ENCODE peak calls at places on chromosomes 2 and 18, in seven cellular contexts. D, K, O, V, H, C and I are unnamed samples.

GRCh38 chr2:238166391-238167343 is 7.9 kb downstream of the ERFE start:
- DNase-seq in V (no peak), C (peak), O (no peak), K (no peak), D (no peak), H (no peak), I (no peak)

GRCh38 chr2:238581126-238581525 is 154.4 kb downstream of the ASB1 start:
- DNase-seq in H (no peak), K (no peak), V (no peak), O (no peak), D (no peak), C (no peak), I (no peak)

GRCh38 chr2:84214455-84214854 is 244.6 kb downstream of the SUCLG1 start:
- DNase-seq in H (no peak), V (no peak), D (no peak), C (no peak), O (no peak), K (no peak), I (no peak)

GRCh38 chr2:173161040-173161439 is 85.4 kb downstream of the MAP3K20 start:
- DNase-seq in D (no peak), C (no peak), K (no peak), V (no peak), O (no peak), H (no peak), I (no peak)

GRCh38 chr2:62461707-62462106 is 44.3 kb downstream of the TMEM17 start:
- DNase-seq in D (no peak), O (no peak), K (peak), V (no peak), H (no peak), C (no peak), I (no peak)

GRCh38 chr2:18630101-18630500 is 40.7 kb upstream of the NT5C1B start:
- DNase-seq in V (no peak), C (no peak), D (no peak), H (no peak), O (no peak), K (no peak), I (no peak)

GRCh38 chr2:65103013-65103720 is 26.7 kb downstream of the RAB1A start:
- DNase-seq in K (no peak), C (no peak), O (no peak), H (no peak), D (no peak), V (no peak), I (no peak)

GRCh38 chr2:177906041-177906718 is 166.4 kb downstream of the PDE11A start:
- DNase-seq in H (no peak), D (peak), C (peak), O (peak), K (peak), V (peak), I (no peak)

GRCh38 chr2:43086451-43087221 is 139.8 kb downstream of the ZFP36L2 start:
- DNase-seq in H (peak), D (no peak), C (no peak), V (no peak), O (no peak), K (no peak), I (no peak)

GRCh38 chr18:48479531-48479930 is 59.3 kb upstream of the CTIF start:
- DNase-seq in O (no peak), C (no peak), H (no peak), K (no peak), V (no peak), D (no peak), I (no peak)

GRCh38 chr2:32135409-32135808 is 30.3 kb upstream of the SLC30A6 start:
- DNase-seq in C (peak), V (no peak), H (no peak), O (no peak), K (no peak), D (no peak), I (no peak)

GRCh38 chr18:5146093-5146492 is 51.0 kb downstream of the AKAIN1 start:
- DNase-seq in D (no peak), V (no peak), O (no peak), C (no peak), K (no peak), H (no peak), I (no peak)

GRCh38 chr2:234911271-234911670 is 40.5 kb upstream of the SH3BP4 start:
- DNase-seq in K (no peak), C (no peak), V (no peak), D (no peak), H (peak), O (no peak), I (no peak)

GRCh38 chr18:57211776-57212175 is 64.9 kb downstream of the BOD1L2 start:
- DNase-seq in V (no peak), O (no peak), C (no peak), H (no peak), K (no peak), D (no peak), I (no peak)

GRCh38 chr2:225223301-225223700 is 176.2 kb upstream of the NYAP2 start:
- DNase-seq in D (no peak), O (no peak), K (no peak), V (no peak), H (no peak), C (no peak), I (no peak)

GRCh38 chr2:152061383-152061782 is 37.5 kb downstream of the CACNB4 start:
- DNase-seq in V (no peak), K (no peak), C (no peak), D (no peak), H (no peak), O (no peak), I (no peak)

GRCh38 chr18:61896767-61897166 is 4.0 kb upstream of the RNF152 start:
- DNase-seq in C (no peak), D (no peak), O (no peak), H (peak), V (no peak), K (peak), I (no peak)

GRCh38 chr2:238703436-238703835 is 144.4 kb upstream of the TWIST2 start:
- DNase-seq in H (peak), C (no peak), K (no peak), V (peak), O (no peak), D (no peak), I (no peak)

GRCh38 chr2:46239847-46240181 is 57.4 kb upstream of the EPAS1 start:
- DNase-seq in C (peak), D (no peak), K (no peak), V (no peak), H (no peak), O (peak), I (no peak)

GRCh38 chr2:124836415-124836814 is 811.3 kb downstream of the CNTNAP5 start:
- DNase-seq in C (no peak), D (no peak), H (no peak), O (no peak), V (no peak), K (no peak), I (no peak)

GRCh38 chr2:83742117-83742782 is 716.8 kb downstream of the SUCLG1 start:
- DNase-seq in K (no peak), D (no peak), C (no peak), O (no peak), H (peak), V (no peak), I (no peak)

GRCh38 chr2:229921101-229921891 is 513 bp downstream of the TRIP12 start:
- DNase-seq in H (peak), C (peak), D (peak), V (peak), K (peak), O (peak), I (no peak)

GRCh38 chr2:16466133-16466820 is 199.4 kb downstream of the CYRIA start:
- DNase-seq in O (no peak), V (no peak), H (no peak), C (no peak), K (no peak), D (no peak), I (no peak)

GRCh38 chr18:10566390-10566789 is 40.6 kb downstream of the NAPG start:
- DNase-seq in C (no peak), O (no peak), V (no peak), K (no peak), H (no peak), D (no peak), I (no peak)

GRCh38 chr18:61637319-61637718 is 255.5 kb downstream of the RNF152 start:
- DNase-seq in V (no peak), C (no peak), O (no peak), D (no peak), H (no peak), K (peak), I (no peak)

GRCh38 chr18:23237524-23238151 is 102.4 kb downstream of the CABLES1 start:
- DNase-seq in H (peak), O (no peak), D (peak), V (peak), C (peak), K (peak), I (no peak)

GRCh38 chr2:205656426-205656795 is 25.9 kb upstream of the NRP2 start:
- DNase-seq in O (no peak), V (no peak), D (no peak), H (no peak), K (no peak), C (no peak), I (no peak)

GRCh38 chr2:105865222-105865913 is 120.7 kb downstream of the NCK2 start:
- DNase-seq in H (no peak), V (no peak), D (no peak), C (no peak), K (no peak), O (no peak), I (no peak)

GRCh38 chr18:28657836-28658410 is 481.0 kb upstream of the CDH2 start:
- DNase-seq in C (no peak), K (no peak), V (no peak), D (no peak), H (no peak), O (no peak), I (no peak)

GRCh38 chr2:133504566-133505505 is 63.4 kb downstream of the NCKAP5 start:
- DNase-seq in V (no peak), K (peak), H (peak), O (no peak), D (no peak), C (no peak), I (no peak)

GRCh38 chr18:57901819-57902600 is 98.9 kb upstream of the ATP8B1 start:
- DNase-seq in H (no peak), O (no peak), V (no peak), C (no peak), D (no peak), K (peak), I (no peak)

GRCh38 chr2:18514838-18515461 is 45.5 kb downstream of the RDH14 start:
- DNase-seq in D (no peak), K (no peak), O (no peak), V (no peak), C (no peak), H (no peak), I (no peak)

GRCh38 chr2:123453772-123454171 is 571.3 kb upstream of the CNTNAP5 start:
- DNase-seq in O (no peak), D (no peak), H (no peak), K (no peak), V (no peak), C (no peak), I (no peak)

GRCh38 chr2:73082523-73083410 is 11.3 kb upstream of the SFXN5 start:
- DNase-seq in V (no peak), D (no peak), K (no peak), C (no peak), O (no peak), H (no peak), I (no peak)

GRCh38 chr2:64404002-64404731 is 49.8 kb upstream of the LGALSL start:
- DNase-seq in C (no peak), K (peak), D (peak), H (peak), O (no peak), V (peak), I (no peak)

GRCh38 chr18:55401638-55402191 is 186.3 kb downstream of the TCF4 start:
- DNase-seq in D (no peak), V (no peak), K (peak), O (no peak), H (no peak), C (no peak), I (no peak)

GRCh38 chr18:8469793-8470192 is 139.4 kb upstream of the RAB12 start:
- DNase-seq in V (no peak), O (no peak), D (no peak), K (no peak), C (no peak), H (no peak), I (no peak)

GRCh38 chr2:135913726-135914365 is 37.6 kb upstream of the MCM6 start:
- DNase-seq in V (no peak), H (no peak), O (no peak), K (no peak), D (peak), C (peak), I (no peak)

GRCh38 chr2:135914485-135914884 is 38.2 kb upstream of the MCM6 start:
- DNase-seq in O (no peak), H (no peak), D (no peak), C (no peak), V (no peak), K (no peak), I (no peak)

GRCh38 chr2:135916232-135916631 is 40.0 kb upstream of the MCM6 start:
- DNase-seq in C (no peak), D (no peak), H (no peak), V (no peak), K (no peak), O (no peak), I (no peak)
- TF ChIP-seq CTCF in C (no peak), D (peak), H (peak), V (peak), K (peak), O (peak), I (peak)

DNA sequence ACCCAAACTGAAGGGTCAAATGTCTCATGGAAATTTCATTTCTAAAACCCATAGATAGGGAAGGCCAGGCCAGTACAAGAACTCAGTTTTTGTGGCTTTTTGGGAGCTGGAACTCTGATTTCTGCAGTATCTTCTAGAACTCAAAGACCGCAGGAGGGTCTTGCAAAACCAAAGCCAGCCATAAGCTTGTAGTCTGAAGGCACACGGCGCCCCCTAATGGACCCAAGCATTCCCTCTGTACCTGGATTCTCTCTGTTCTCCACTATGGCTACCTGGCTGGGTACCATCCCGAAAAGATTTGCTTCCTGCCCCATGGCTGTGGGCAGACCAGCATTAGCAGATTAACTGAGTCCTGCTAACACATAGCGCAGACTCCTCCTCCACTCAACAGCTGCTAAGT is 229.0 kb upstream of the SLC14A2 start:
- DNase-seq in D (peak), C (peak), O (no peak), K (peak), V (no peak), H (no peak), I (no peak)
- TF ChIP-seq CTCF in D (peak), C (peak), O (no peak), K (peak), V (no peak), H (peak), I (peak)

DNA sequence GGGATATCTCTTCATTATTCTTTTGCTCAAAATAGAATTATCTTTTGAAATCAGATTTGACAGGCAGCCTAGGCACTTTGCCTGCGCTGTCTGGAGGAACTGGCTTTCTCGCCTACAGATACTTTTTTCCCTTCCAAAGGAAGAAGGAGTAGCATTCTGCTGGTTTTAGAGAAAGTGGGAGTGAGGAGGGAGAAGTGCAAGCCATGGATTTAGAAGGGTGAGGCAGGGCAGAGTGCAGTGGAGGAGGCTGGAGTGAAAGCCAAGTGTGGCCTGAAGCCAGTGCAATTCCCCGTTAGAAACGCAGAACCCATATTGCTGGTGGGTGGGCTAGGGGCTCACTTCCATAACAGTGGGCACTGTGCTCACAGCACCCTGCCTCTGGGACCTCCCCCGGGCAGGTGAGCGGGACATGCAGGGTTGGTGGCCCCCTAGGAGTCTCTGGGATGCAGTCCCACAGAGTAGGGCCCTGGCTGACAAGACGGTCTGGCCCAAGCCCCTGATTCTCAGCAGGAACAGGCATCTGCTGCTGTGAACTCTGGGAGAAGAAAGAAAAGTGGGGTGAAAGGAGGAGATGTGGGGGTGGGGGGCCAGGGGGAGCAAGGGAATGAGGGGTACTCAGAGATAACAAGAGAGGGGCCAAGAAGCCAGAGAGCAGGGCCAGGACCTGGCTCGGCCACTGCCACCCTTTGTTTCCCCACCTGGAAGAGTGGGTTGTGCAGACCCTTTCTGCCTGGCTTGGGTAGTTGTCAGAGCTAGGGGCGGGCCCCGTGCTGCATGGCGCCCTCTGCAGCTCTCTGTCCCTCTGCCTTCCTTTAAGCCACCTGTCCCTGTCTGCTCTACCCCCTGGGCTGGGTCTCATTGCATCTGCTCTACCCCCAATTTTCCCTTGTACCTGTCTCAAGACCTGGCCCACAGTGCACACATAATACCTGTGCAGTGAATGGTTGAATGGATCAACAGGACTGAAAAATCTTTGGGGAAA is 273.5 kb upstream of the HS6ST1 start:
- DNase-seq in K (no peak), O (no peak), V (no peak), D (no peak), H (no peak), C (no peak), I (no peak)
- TF ChIP-seq CTCF in K (no peak), O (no peak), V (no peak), D (no peak), H (no peak), C (no peak), I (no peak)

GRCh38 chr2:171432206-171432968 is 1.4 kb downstream of the METTL8 start:
- DNase-seq in H (no peak), O (no peak), C (no peak), V (no peak), K (no peak), D (no peak), I (no peak)

GRCh38 chr2:171432969-171433762 is 624 bp downstream of the METTL8 start:
- DNase-seq in D (no peak), O (no peak), V (peak), K (peak), C (peak), H (peak), I (no peak)

GRCh38 chr2:171434671-171434980 is 600 bp downstream of the DCAF17 start:
- DNase-seq in C (no peak), D (no peak), V (no peak), K (no peak), O (no peak), H (no peak), I (no peak)

GRCh38 chr2:171436307-171436706 is 2.3 kb downstream of the DCAF17 start:
- DNase-seq in V (no peak), K (no peak), O (no peak), H (no peak), C (no peak), D (no peak), I (no peak)

GRCh38 chr2:171433763-171434670 is at the start of the genes DCAF17 and METTL8:
- DNase-seq in V (peak), H (peak), K (peak), D (peak), O (peak), C (peak), I (peak)
- TF ChIP-seq CTCF in V (peak), H (no peak), K (peak), D (peak), O (peak), C (peak), I (peak)